ENCODE peak calls at places on chromosome 1, in six cellular contexts. D is Right ventricle myocardium inferior; J is activated naive CD8-positive, alpha-beta T cell treated with anti-CD3 and anti-CD28 coated beads, Interleukin-2, amount 10 ng/mL, durations not matched to agents 7 days and 5 days; T is aorta; F is heart right ventricle; W is effector memory CD8-positive, alpha-beta T cell. H is an unnamed sample.

GRCh38 chr1:16174261-16174871 is 18.5 kb upstream of the EPHA2 start:
- ATAC-seq in D (no peak), J (no peak), T (no peak), F (no peak), W (no peak), H (no peak)

GRCh38 chr1:226574044-226574443 is 25.5 kb downstream of the STUM start:
- ATAC-seq in D (no peak), J (no peak), T (no peak), F (no peak), W (no peak), H (no peak)

GRCh38 chr1:171600852-171601251 is 21.2 kb upstream of the MYOCOS start:
- ATAC-seq in D (no peak), J (no peak), T (no peak), F (no peak), W (no peak), H (no peak)

GRCh38 chr1:42005530-42005929 is 86.8 kb upstream of the HIVEP3 start:
- ATAC-seq in D (no peak), J (no peak), T (no peak), F (no peak), W (no peak), H (no peak)

GRCh38 chr1:168689726-168690602 is 39.0 kb downstream of the DPT start:
- ATAC-seq in D (peak), J (no peak), T (no peak), F (peak), W (no peak), H (no peak)

GRCh38 chr1:81478217-81478616 is 322.5 kb upstream of the ADGRL2 start:
- ATAC-seq in D (peak), J (no peak), T (no peak), F (peak), W (no peak), H (no peak)

GRCh38 chr1:58648864-58649263 is 51.0 kb downstream of the MYSM1 start:
- ATAC-seq in D (no peak), J (no peak), T (no peak), F (no peak), W (peak), H (no peak)

GRCh38 chr1:24186711-24186992 is 437 bp downstream of the IFNLR1 start:
- ATAC-seq in D (no peak), J (no peak), T (no peak), F (no peak), W (no peak), H (no peak)

GRCh38 chr1:154493276-154493675 is 8.7 kb upstream of the TDRD10 start:
- ATAC-seq in D (peak), J (peak), T (peak), F (peak), W (peak), H (no peak)

GRCh38 chr1:27117733-27118439 is 37.0 kb downstream of the SLC9A1 start:
- ATAC-seq in D (no peak), J (no peak), T (no peak), F (no peak), W (no peak), H (no peak)

GRCh38 chr1:203480525-203481084 is 5.0 kb downstream of the PRELP start:
- ATAC-seq in D (peak), J (no peak), T (peak), F (peak), W (peak), H (peak)

GRCh38 chr1:182410620-182411273 is 10.3 kb upstream of the TEDDM1 start:
- ATAC-seq in D (peak), J (no peak), T (peak), F (peak), W (no peak), H (no peak)

GRCh38 chr1:230274254-230274653 is 151.9 kb downstream of the PGBD5 start:
- ATAC-seq in D (no peak), J (peak), T (peak), F (no peak), W (no peak), H (no peak)

GRCh38 chr1:31434979-31435378 is 22.0 kb downstream of the SERINC2 start:
- ATAC-seq in D (no peak), J (no peak), T (no peak), F (no peak), W (no peak), H (peak)

GRCh38 chr1:217017172-217017571 is 293.9 kb upstream of the ESRRG start:
- ATAC-seq in D (no peak), J (no peak), T (no peak), F (no peak), W (no peak), H (no peak)

GRCh38 chr1:6386371-6386949 is 7.1 kb downstream of the ACOT7 start:
- ATAC-seq in D (no peak), J (no peak), T (no peak), F (no peak), W (no peak), H (no peak)

GRCh38 chr1:211739671-211740411 is 64.4 kb upstream of the NEK2 start:
- ATAC-seq in D (no peak), J (peak), T (no peak), F (no peak), W (peak), H (peak)

GRCh38 chr1:44250113-44250781 is 37.0 kb downstream of the DMAP1 start:
- ATAC-seq in D (peak), J (no peak), T (no peak), F (peak), W (no peak), H (no peak)